ENCODE peak calls at places on chromosomes 3 and 15, in four cellular contexts. One of them, this sample, is unnamed.

GRCh38 chr3:34012102-34012461 is 213.7 kb downstream of the PDCD6IP start:
- DNase-seq in nephron progenitor cell: no peak
- DNase-seq in NCI-H2081: no peak
- DNase-seq in stimulated activated CD4-positive, alpha-beta T cell treated with anti-CD3 and anti-CD28 coated beads, TNF-alpha, amount 100 ng/mL, for 1 hour: no peak
- DNase-seq in this sample: peak

GRCh38 chr3:139309046-139309660 is 34.7 kb upstream of the MRPS22 start:
- DNase-seq in nephron progenitor cell: no peak
- DNase-seq in NCI-H2081: no peak
- DNase-seq in stimulated activated CD4-positive, alpha-beta T cell treated with anti-CD3 and anti-CD28 coated beads, TNF-alpha, amount 100 ng/mL, for 1 hour: no peak
- DNase-seq in this sample: no peak

GRCh38 chr3:10581716-10582115 is 76.3 kb upstream of the ATP2B2 start:
- DNase-seq in nephron progenitor cell: no peak
- DNase-seq in NCI-H2081: no peak
- DNase-seq in stimulated activated CD4-positive, alpha-beta T cell treated with anti-CD3 and anti-CD28 coated beads, TNF-alpha, amount 100 ng/mL, for 1 hour: no peak
- DNase-seq in this sample: no peak

GRCh38 chr3:42148982-42149432 is 57.9 kb downstream of the TRAK1 start:
- DNase-seq in nephron progenitor cell: peak
- DNase-seq in NCI-H2081: no peak
- DNase-seq in stimulated activated CD4-positive, alpha-beta T cell treated with anti-CD3 and anti-CD28 coated beads, TNF-alpha, amount 100 ng/mL, for 1 hour: no peak
- DNase-seq in this sample: peak

GRCh38 chr15:69940441-69940785 is 157.3 kb downstream of the TLE3 start:
- DNase-seq in nephron progenitor cell: no peak
- DNase-seq in NCI-H2081: no peak
- DNase-seq in stimulated activated CD4-positive, alpha-beta T cell treated with anti-CD3 and anti-CD28 coated beads, TNF-alpha, amount 100 ng/mL, for 1 hour: no peak
- DNase-seq in this sample: no peak

GRCh38 chr3:135992072-135992471 is 26.5 kb downstream of the PPP2R3A start:
- DNase-seq in nephron progenitor cell: no peak
- DNase-seq in NCI-H2081: no peak
- DNase-seq in stimulated activated CD4-positive, alpha-beta T cell treated with anti-CD3 and anti-CD28 coated beads, TNF-alpha, amount 100 ng/mL, for 1 hour: no peak
- DNase-seq in this sample: peak

GRCh38 chr3:114223146-114223545 is 14.2 kb downstream of the ZNF80 start:
- DNase-seq in nephron progenitor cell: no peak
- DNase-seq in NCI-H2081: no peak
- DNase-seq in stimulated activated CD4-positive, alpha-beta T cell treated with anti-CD3 and anti-CD28 coated beads, TNF-alpha, amount 100 ng/mL, for 1 hour: no peak
- DNase-seq in this sample: no peak

GRCh38 chr15:72276326-72276700 is 4.0 kb upstream of the PARP6 start:
- DNase-seq in nephron progenitor cell: no peak
- DNase-seq in NCI-H2081: no peak
- DNase-seq in stimulated activated CD4-positive, alpha-beta T cell treated with anti-CD3 and anti-CD28 coated beads, TNF-alpha, amount 100 ng/mL, for 1 hour: no peak
- DNase-seq in this sample: no peak

GRCh38 chr15:39199076-39199475 is 381.8 kb upstream of the THBS1 start:
- DNase-seq in nephron progenitor cell: no peak
- DNase-seq in NCI-H2081: no peak
- DNase-seq in stimulated activated CD4-positive, alpha-beta T cell treated with anti-CD3 and anti-CD28 coated beads, TNF-alpha, amount 100 ng/mL, for 1 hour: no peak
- DNase-seq in this sample: peak

GRCh38 chr15:74036271-74037170 is 42.0 kb downstream of the PML start:
- DNase-seq in nephron progenitor cell: peak
- DNase-seq in NCI-H2081: peak
- DNase-seq in stimulated activated CD4-positive, alpha-beta T cell treated with anti-CD3 and anti-CD28 coated beads, TNF-alpha, amount 100 ng/mL, for 1 hour: no peak
- DNase-seq in this sample: peak

GRCh38 chr3:67529337-67529736 is 125.1 kb downstream of the SUCLG2 start:
- DNase-seq in nephron progenitor cell: no peak
- DNase-seq in NCI-H2081: no peak
- DNase-seq in stimulated activated CD4-positive, alpha-beta T cell treated with anti-CD3 and anti-CD28 coated beads, TNF-alpha, amount 100 ng/mL, for 1 hour: no peak
- DNase-seq in this sample: peak

GRCh38 chr3:143775401-143775970 is 72.8 kb downstream of the SLC9A9 start:
- DNase-seq in nephron progenitor cell: no peak
- DNase-seq in NCI-H2081: peak
- DNase-seq in stimulated activated CD4-positive, alpha-beta T cell treated with anti-CD3 and anti-CD28 coated beads, TNF-alpha, amount 100 ng/mL, for 1 hour: no peak
- DNase-seq in this sample: peak

GRCh38 chr3:117540583-117540982 is 831.0 kb downstream of the TUSC7 start:
- DNase-seq in nephron progenitor cell: no peak
- DNase-seq in NCI-H2081: no peak
- DNase-seq in stimulated activated CD4-positive, alpha-beta T cell treated with anti-CD3 and anti-CD28 coated beads, TNF-alpha, amount 100 ng/mL, for 1 hour: no peak
- DNase-seq in this sample: peak

GRCh38 chr3:156910022-156910421 is 83.9 kb downstream of the LEKR1 start:
- DNase-seq in nephron progenitor cell: no peak
- DNase-seq in NCI-H2081: no peak
- DNase-seq in stimulated activated CD4-positive, alpha-beta T cell treated with anti-CD3 and anti-CD28 coated beads, TNF-alpha, amount 100 ng/mL, for 1 hour: no peak
- DNase-seq in this sample: no peak

GRCh38 chr15:70569718-70570231 is 193.6 kb downstream of the UACA start:
- DNase-seq in nephron progenitor cell: no peak
- DNase-seq in NCI-H2081: no peak
- DNase-seq in stimulated activated CD4-positive, alpha-beta T cell treated with anti-CD3 and anti-CD28 coated beads, TNF-alpha, amount 100 ng/mL, for 1 hour: no peak
- DNase-seq in this sample: peak

GRCh38 chr15:77753238-77753873 is 120.6 kb upstream of the LINGO1 start:
- DNase-seq in nephron progenitor cell: peak
- DNase-seq in NCI-H2081: no peak
- DNase-seq in stimulated activated CD4-positive, alpha-beta T cell treated with anti-CD3 and anti-CD28 coated beads, TNF-alpha, amount 100 ng/mL, for 1 hour: no peak
- DNase-seq in this sample: peak

GRCh38 chr3:129000742-129001100 is 383 bp upstream of the EFCC1 start:
- DNase-seq in nephron progenitor cell: no peak
- DNase-seq in NCI-H2081: no peak
- DNase-seq in stimulated activated CD4-positive, alpha-beta T cell treated with anti-CD3 and anti-CD28 coated beads, TNF-alpha, amount 100 ng/mL, for 1 hour: no peak
- DNase-seq in this sample: no peak

GRCh38 chr3:94083261-94083660 is 20.4 kb downstream of the NSUN3 start:
- DNase-seq in nephron progenitor cell: no peak
- DNase-seq in NCI-H2081: no peak
- DNase-seq in stimulated activated CD4-positive, alpha-beta T cell treated with anti-CD3 and anti-CD28 coated beads, TNF-alpha, amount 100 ng/mL, for 1 hour: no peak
- DNase-seq in this sample: peak

GRCh38 chr3:197014942-197015575 is 14.6 kb downstream of the MELTF start:
- DNase-seq in nephron progenitor cell: no peak
- DNase-seq in NCI-H2081: no peak
- DNase-seq in stimulated activated CD4-positive, alpha-beta T cell treated with anti-CD3 and anti-CD28 coated beads, TNF-alpha, amount 100 ng/mL, for 1 hour: no peak
- DNase-seq in this sample: no peak

GRCh38 chr3:29683306-29683993 is 402.6 kb downstream of the RBMS3 start:
- DNase-seq in nephron progenitor cell: no peak
- DNase-seq in NCI-H2081: no peak
- DNase-seq in stimulated activated CD4-positive, alpha-beta T cell treated with anti-CD3 and anti-CD28 coated beads, TNF-alpha, amount 100 ng/mL, for 1 hour: no peak
- DNase-seq in this sample: peak

GRCh38 chr15:83030021-83030420 is 18.6 kb upstream of the C15orf40 start:
- DNase-seq in nephron progenitor cell: no peak
- DNase-seq in NCI-H2081: no peak
- DNase-seq in stimulated activated CD4-positive, alpha-beta T cell treated with anti-CD3 and anti-CD28 coated beads, TNF-alpha, amount 100 ng/mL, for 1 hour: no peak
- DNase-seq in this sample: peak

GRCh38 chr3:186021673-186022362 is 84.0 kb upstream of the TRA2B start:
- DNase-seq in nephron progenitor cell: no peak
- DNase-seq in NCI-H2081: no peak
- DNase-seq in stimulated activated CD4-positive, alpha-beta T cell treated with anti-CD3 and anti-CD28 coated beads, TNF-alpha, amount 100 ng/mL, for 1 hour: no peak
- DNase-seq in this sample: peak

GRCh38 chr3:30510596-30510995 is 95.8 kb upstream of the TGFBR2 start:
- DNase-seq in nephron progenitor cell: no peak
- DNase-seq in NCI-H2081: no peak
- DNase-seq in stimulated activated CD4-positive, alpha-beta T cell treated with anti-CD3 and anti-CD28 coated beads, TNF-alpha, amount 100 ng/mL, for 1 hour: no peak
- DNase-seq in this sample: no peak